ENCODE peak calls at places on chromosome 7, in seven cellular contexts. P, E, F, L, O, I and R are unnamed samples.
A peak's percentile ranks its signal among the peaks of the same experiment; 100 is the strongest.

GRCh38 chr7:30817060-30817770 is 46.0 kb downstream of the MINDY4 start:
- DNase-seq in I (no peak), L (no peak), F (peak; percentile 54), O (no peak), E (no peak), P (no peak), R (peak; percentile 90)

GRCh38 chr7:266851-267840 is 22.8 kb upstream of the FOXL3 start:
- DNase-seq in E (no peak), P (peak; percentile 20), O (peak; percentile 52), I (no peak), L (no peak), F (no peak), R (peak; percentile 76)

GRCh38 chr7:129615018-129615417 is 3.5 kb downstream of the NRF1 start:
- DNase-seq in O (no peak), F (peak; percentile 72), I (no peak), L (no peak), E (peak; percentile 56), P (no peak), R (peak; percentile 66)

GRCh38 chr7:15998617-15999016 is 312.1 kb upstream of the MEOX2 start:
- DNase-seq in O (no peak), P (no peak), I (no peak), E (no peak), L (no peak), F (no peak), R (no peak)

GRCh38 chr7:1103009-1103788 is 15.3 kb downstream of the GPER1 start:
- DNase-seq in I (no peak), E (no peak), P (no peak), F (no peak), O (no peak), L (no peak), R (no peak)

GRCh38 chr7:77439572-77439971 is 23.4 kb upstream of the GSAP start:
- DNase-seq in L (no peak), I (no peak), F (no peak), E (no peak), O (peak; percentile 76), P (peak; percentile 48), R (no peak)

GRCh38 chr7:69693042-69693441 is 94.8 kb downstream of the AUTS2 start:
- DNase-seq in E (peak; percentile 87), O (no peak), L (no peak), F (no peak), I (no peak), P (no peak), R (no peak)

GRCh38 chr7:105776986-105777910 is 99.2 kb downstream of the ATXN7L1 start:
- DNase-seq in F (peak; percentile 32), I (no peak), O (no peak), L (no peak), E (no peak), P (no peak), R (no peak)

GRCh38 chr7:51324206-51324884 is 7.7 kb upstream of the COBL start:
- DNase-seq in I (no peak), P (no peak), E (no peak), F (no peak), L (no peak), O (no peak), R (no peak)

GRCh38 chr7:26369519-26370385 is 78.1 kb downstream of the SNX10 start:
- DNase-seq in P (peak; percentile 82), O (no peak), I (no peak), L (no peak), F (peak; percentile 43), E (peak; percentile 63), R (peak; percentile 26)

GRCh38 chr7:90948085-90948484 is 316.1 kb upstream of the FZD1 start:
- DNase-seq in F (no peak), E (no peak), L (no peak), P (no peak), O (no peak), I (no peak), R (peak; percentile 14)

GRCh38 chr7:75962607-75963382 is 31.6 kb downstream of the TMEM120A start:
- DNase-seq in F (peak; percentile 85), I (no peak), E (no peak), L (peak; percentile 88), O (no peak), P (no peak), R (peak; percentile 96)

GRCh38 chr7:80740778-80741545 is 102.5 kb downstream of the CD36 start:
- DNase-seq in O (no peak), L (no peak), F (peak; percentile 76), P (no peak), I (no peak), E (no peak), R (no peak)

GRCh38 chr7:96697822-96698221 is 11.8 kb downstream of the SEM1 start:
- DNase-seq in L (no peak), I (no peak), O (no peak), E (no peak), F (no peak), P (no peak), R (no peak)

GRCh38 chr7:107551936-107552335 is 11.8 kb downstream of the COG5 start:
- DNase-seq in F (peak; percentile 61), E (no peak), O (no peak), L (no peak), I (no peak), P (no peak), R (peak; percentile 39)

GRCh38 chr7:75743455-75743859 is 4.7 kb upstream of the HIP1 start:
- DNase-seq in I (no peak), L (no peak), P (no peak), F (no peak), O (no peak), E (no peak), R (no peak)

GRCh38 chr7:351681-352480 is 61.9 kb downstream of the FOXL3 start:
- DNase-seq in O (no peak), I (peak; percentile 16), E (no peak), L (no peak), P (no peak), F (no peak), R (no peak)

GRCh38 chr7:4842302-4843064 is 19.3 kb downstream of the PAPOLB start:
- DNase-seq in I (no peak), O (no peak), F (peak; percentile 13), P (no peak), E (no peak), L (no peak), R (no peak)

GRCh38 chr7:8434290-8435002 is 1.0 kb downstream of the NXPH1 start:
- DNase-seq in E (no peak), O (no peak), L (no peak), I (no peak), P (no peak), F (no peak), R (no peak)

GRCh38 chr7:138935438-138936079 is 45.6 kb downstream of the KIAA1549 start:
- DNase-seq in L (no peak), I (no peak), E (no peak), O (no peak), F (peak; percentile 92), P (peak; percentile 21), R (peak; percentile 87)

GRCh38 chr7:98372993-98373392 is 27.9 kb downstream of the BAIAP2L1 start:
- DNase-seq in L (no peak), I (no peak), P (no peak), E (no peak), O (no peak), F (peak; percentile 81), R (peak; percentile 81)

GRCh38 chr7:71132521-71133231 is 732 bp downstream of the GALNT17 start:
- DNase-seq in O (no peak), P (no peak), L (peak; percentile 70), E (no peak), I (no peak), F (no peak), R (no peak)

GRCh38 chr7:103811997-103812396 is 177.5 kb downstream of the RELN start:
- DNase-seq in I (no peak), L (no peak), F (no peak), O (no peak), E (peak; percentile 4), P (no peak), R (no peak)

GRCh38 chr7:99142727-99143521 is 984 bp downstream of the SMURF1 start:
- DNase-seq in F (peak; percentile 92), E (peak; percentile 96), I (peak; percentile 92), P (peak; percentile 99), L (peak; percentile 98), O (peak; percentile 97), R (peak; percentile 94)

GRCh38 chr7:381211-382117 is 91.5 kb downstream of the FOXL3 start:
- DNase-seq in E (no peak), O (peak; percentile 30), P (no peak), F (no peak), I (peak; percentile 18), L (peak; percentile 57), R (peak; percentile 69)

GRCh38 chr7:79337722-79338121 is 115.7 kb downstream of the MAGI2 start:
- DNase-seq in P (no peak), E (no peak), I (no peak), L (no peak), F (no peak), O (no peak), R (no peak)

GRCh38 chr7:23106801-23107713 is 1.5 kb downstream of the KLHL7 start:
- DNase-seq in E (no peak), I (no peak), L (no peak), O (no peak), F (peak; percentile 14), P (no peak), R (no peak)

GRCh38 chr7:131336956-131337355 is 9.3 kb downstream of the MKLN1 start:
- DNase-seq in F (peak; percentile 31), E (peak; percentile 52), O (no peak), L (no peak), P (no peak), I (no peak), R (no peak)

GRCh38 chr7:92740134-92740533 is 96.2 kb downstream of the CDK6 start:
- DNase-seq in I (no peak), P (no peak), F (no peak), E (no peak), L (no peak), O (no peak), R (no peak)
- H3K27ac ChIP-seq in I (no peak overlapping the region), P (no peak overlapping the region), F (peak overlapping the region; percentile 90), E (no peak overlapping the region), L (no peak overlapping the region), O (no peak overlapping the region), R (peak overlapping the region; percentile 67)

GRCh38 chr7:155213385-155213784 is 84.3 kb upstream of the INSIG1 start:
- DNase-seq in L (peak; percentile 40), P (no peak), F (peak; percentile 75), I (no peak), E (no peak), O (no peak), R (peak; percentile 96)
- H3K27ac ChIP-seq in L (no peak overlapping the region), P (no peak overlapping the region), F (no peak overlapping the region), I (no peak overlapping the region), E (no peak overlapping the region), O (no peak overlapping the region), R (peak overlapping the region; percentile 82)

DNA sequence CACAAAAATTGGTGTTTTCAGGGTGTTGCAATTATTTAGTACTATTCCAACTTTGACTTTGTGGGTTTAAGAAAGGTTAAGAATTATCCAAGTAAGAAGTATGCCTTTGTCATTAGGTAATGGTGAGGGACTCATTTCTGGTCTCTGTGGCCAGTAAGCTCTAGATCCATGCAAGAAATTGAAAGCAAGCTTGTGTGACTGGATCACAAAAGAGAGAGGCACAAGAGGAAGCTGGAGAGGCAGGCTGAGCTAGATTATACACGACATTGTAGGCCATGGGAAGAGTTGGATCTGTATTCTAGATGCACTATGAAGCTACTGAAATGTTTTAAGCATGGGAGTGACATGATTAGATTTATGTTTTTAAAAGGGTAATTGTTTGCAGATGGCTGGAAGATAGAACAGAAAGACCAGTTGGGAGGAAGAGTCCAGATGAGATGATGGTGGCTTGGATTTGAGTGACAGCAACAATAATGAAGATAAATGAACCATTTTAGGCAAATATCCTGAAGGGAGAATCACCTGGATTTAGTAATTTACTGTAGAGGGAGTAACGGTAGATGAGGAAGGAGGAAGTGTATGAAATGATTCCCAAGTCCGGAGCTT is 50.0 kb downstream of the CALD1 start:
- DNase-seq in P (no peak), F (no peak), L (no peak), I (no peak), O (no peak), E (no peak), R (no peak)
- H3K27ac ChIP-seq in P (peak overlapping the region; percentile 78), F (no peak overlapping the region), L (peak overlapping the region; percentile 83), I (no peak overlapping the region), O (no peak overlapping the region), E (no peak overlapping the region), R (peak overlapping the region; percentile 95)

GRCh38 chr7:45993621-45994020 is 72.5 kb upstream of the IGFBP3 start:
- DNase-seq in P (no peak), L (no peak), F (no peak), E (no peak), O (no peak), I (no peak), R (no peak)
- H3K27ac ChIP-seq in P (no peak overlapping the region), L (no peak overlapping the region), F (no peak overlapping the region), E (no peak overlapping the region), O (no peak overlapping the region), I (no peak overlapping the region), R (no peak overlapping the region)